ENCODE peak calls at places on chromosomes 6 and 20, in six cellular contexts. A, R, X, V, Q and D are unnamed samples.
A peak's percentile ranks its signal among the peaks of the same experiment; 100 is the strongest.

GRCh38 chr6:28956331-28956730 is 32.5 kb upstream of the TRIM27 start:
- DNase-seq in Q (no peak), V (no peak), X (no peak), R (peak; percentile 20), A (no peak), D (no peak)

GRCh38 chr6:116444991-116445566 is 16.1 kb upstream of the CALHM6 start:
- DNase-seq in A (no peak), Q (peak; percentile 15), X (no peak), R (no peak), V (no peak), D (no peak)

GRCh38 chr6:27503436-27504030 is 30.6 kb upstream of the ZNF184 start:
- DNase-seq in R (peak; percentile 58), V (no peak), A (peak; percentile 88), X (peak; percentile 78), Q (peak; percentile 71), D (peak; percentile 66)

GRCh38 chr6:3940703-3941102 is 91.5 kb downstream of the FAM50B start:
- DNase-seq in X (no peak), Q (no peak), R (no peak), A (no peak), V (no peak), D (no peak)

GRCh38 chr6:149064026-149065017 is 253.2 kb upstream of the TAB2 start:
- DNase-seq in A (no peak), Q (no peak), V (no peak), R (no peak), X (no peak), D (no peak)

GRCh38 chr6:138272543-138273305 is 54.4 kb upstream of the PBOV1 start:
- DNase-seq in A (no peak), Q (peak; percentile 27), R (no peak), V (no peak), X (no peak), D (no peak)

GRCh38 chr20:507006-507758 is 36.4 kb downstream of the CSNK2A1 start:
- DNase-seq in R (no peak), A (no peak), X (no peak), Q (no peak), V (no peak), D (no peak)

GRCh38 chr6:112910256-112910655 is 563.1 kb downstream of the RFPL4B start:
- DNase-seq in V (no peak), R (no peak), Q (no peak), A (no peak), X (no peak), D (no peak)

GRCh38 chr6:39062014-39062740 is 13.6 kb downstream of the GLP1R start:
- DNase-seq in X (no peak), R (no peak), A (no peak), V (no peak), Q (no peak), D (no peak)

GRCh38 chr6:15876406-15876805 is 213.6 kb upstream of the DTNBP1 start:
- DNase-seq in X (no peak), A (no peak), V (no peak), R (no peak), Q (peak; percentile 86), D (no peak)

GRCh38 chr6:73969982-73970960 is 274.3 kb downstream of the CD109 start:
- DNase-seq in X (peak; percentile 27), Q (peak; percentile 73), A (peak; percentile 35), R (peak; percentile 19), V (no peak), D (no peak)

GRCh38 chr6:3843379-3844096 is 5.6 kb upstream of the FAM50B start:
- DNase-seq in V (no peak), R (no peak), Q (no peak), A (no peak), X (no peak), D (no peak)

GRCh38 chr6:4731996-4732395 is 44.2 kb upstream of the CDYL start:
- DNase-seq in V (no peak), Q (no peak), A (no peak), X (no peak), R (no peak), D (no peak)

GRCh38 chr6:53813096-53813495 is 18.3 kb downstream of the LRRC1 start:
- DNase-seq in V (no peak), X (no peak), Q (peak; percentile 54), A (no peak), R (no peak), D (no peak)

GRCh38 chr6:29955783-29956182 is 13.5 kb downstream of the HLA-A start:
- DNase-seq in V (no peak), R (no peak), Q (no peak), A (no peak), X (no peak), D (no peak)

GRCh38 chr20:38114353-38114791 is 50.7 kb downstream of the TGM2 start:
- DNase-seq in Q (peak; percentile 51), X (no peak), R (peak; percentile 65), V (no peak), A (no peak), D (peak; percentile 51)

GRCh38 chr20:37275125-37275524 is 13.5 kb upstream of the GHRH start:
- DNase-seq in Q (no peak), R (no peak), V (no peak), X (no peak), A (no peak), D (no peak)

GRCh38 chr20:53829086-53829703 is 235.6 kb upstream of the ZNF217 start:
- DNase-seq in Q (peak; percentile 97), X (peak; percentile 38), V (no peak), A (peak; percentile 93), R (peak; percentile 51), D (no peak)

GRCh38 chr6:153058909-153059308 is 56.4 kb upstream of the MTRF1L start:
- DNase-seq in A (no peak), X (no peak), R (no peak), V (no peak), Q (no peak), D (no peak)

GRCh38 chr6:112951829-112952228 is 604.7 kb downstream of the RFPL4B start:
- DNase-seq in Q (peak; percentile 3), X (no peak), R (peak; percentile 8), A (no peak), V (no peak), D (no peak)

GRCh38 chr6:38773338-38773737 is 58.2 kb downstream of the DNAH8 start:
- DNase-seq in V (no peak), Q (peak; percentile 74), A (peak; percentile 2), R (peak; percentile 54), X (no peak), D (no peak)

GRCh38 chr20:50191566-50192363 is 1.1 kb downstream of the CEBPB start:
- DNase-seq in V (peak; percentile 83), X (no peak), R (peak; percentile 69), Q (peak; percentile 47), A (no peak), D (no peak)

GRCh38 chr20:63636752-63637633 is 10.1 kb upstream of the GMEB2 start:
- DNase-seq in A (no peak), X (no peak), V (no peak), Q (peak; percentile 15), R (no peak), D (no peak)
- H3K4me3 ChIP-seq in A (no peak overlapping the region), X (no peak overlapping the region), V (no peak overlapping the region), Q (no peak overlapping the region), R (no peak overlapping the region), D (no peak overlapping the region)

DNA sequence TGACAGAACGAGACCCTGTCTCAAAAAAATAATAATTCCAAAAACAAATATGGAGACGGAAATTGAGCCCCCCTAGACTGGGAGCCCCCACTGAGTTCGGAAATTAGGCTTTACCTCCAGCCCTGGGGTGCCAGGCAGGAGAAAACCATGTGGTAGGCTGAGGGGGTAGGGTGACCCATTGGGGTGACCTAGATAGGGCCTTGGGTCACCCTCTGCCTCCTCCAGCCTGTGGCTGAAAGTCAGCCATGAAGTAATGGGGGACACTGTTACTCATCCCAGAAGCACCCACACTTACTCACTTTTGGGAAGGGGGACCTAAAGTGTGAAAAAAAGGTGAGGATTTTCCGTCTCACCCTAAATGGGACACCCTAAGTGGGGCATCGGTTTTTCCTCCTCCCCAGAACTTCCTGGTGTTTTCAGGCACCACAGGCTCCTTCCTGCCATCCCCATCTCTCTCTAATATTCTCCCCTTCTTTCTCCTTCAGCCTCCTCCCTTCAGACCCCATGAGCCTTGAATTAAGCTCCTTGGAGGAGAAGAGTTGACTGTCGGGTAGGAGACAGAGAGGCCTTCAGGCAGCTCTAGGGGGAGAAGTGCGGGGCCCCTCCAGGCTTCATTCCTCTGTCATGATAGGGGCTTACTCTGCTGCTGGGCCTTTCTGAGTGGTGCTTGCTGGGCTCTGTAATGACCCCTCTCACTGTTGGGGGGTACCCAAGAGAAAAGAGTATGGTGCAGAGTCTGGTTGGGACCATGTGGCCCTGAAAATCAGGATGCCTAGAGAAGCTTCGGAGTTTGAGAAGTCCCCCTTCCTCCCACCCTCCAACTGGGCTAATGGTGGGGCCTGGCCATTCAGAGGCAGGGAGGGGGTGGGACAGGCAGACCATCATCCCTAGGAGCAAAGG is 2.4 kb downstream of the LTB start:
- DNase-seq in R (no peak), X (no peak), V (no peak), Q (no peak), A (no peak), D (no peak)
- H3K4me3 ChIP-seq in R (no peak overlapping the region), X (no peak overlapping the region), V (peak overlapping the region; percentile 72), Q (no peak overlapping the region), A (peak overlapping the region; percentile 80), D (no peak overlapping the region)

DNA sequence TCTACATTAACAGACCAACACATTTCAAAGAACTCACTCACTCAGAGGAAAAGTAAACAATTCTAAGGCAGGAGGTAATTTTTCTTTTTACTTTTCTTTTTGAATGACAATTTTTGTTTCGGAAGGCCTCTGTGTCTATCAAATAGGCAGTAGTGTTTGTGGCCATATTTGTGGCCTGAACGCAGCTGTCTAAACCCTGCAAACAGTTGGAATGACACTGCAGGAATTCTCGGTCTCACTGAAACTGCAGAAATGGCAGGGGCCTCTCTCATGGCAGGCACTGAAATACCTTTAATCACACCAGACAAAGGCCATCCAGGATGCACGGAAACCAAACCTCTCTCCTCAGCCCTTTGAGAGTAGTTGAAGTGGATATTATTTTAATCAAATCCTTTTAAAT is 30.4 kb downstream of the FYN start:
- DNase-seq in A (no peak), V (no peak), Q (no peak), X (no peak), R (peak; percentile 51), D (no peak)
- H3K4me3 ChIP-seq in A (no peak overlapping the region), V (no peak overlapping the region), Q (no peak overlapping the region), X (no peak overlapping the region), R (no peak overlapping the region), D (no peak overlapping the region)

GRCh38 chr6:12962529-12962928 is 246.0 kb downstream of the PHACTR1 start:
- DNase-seq in X (no peak), Q (no peak), A (no peak), V (no peak), R (no peak), D (no peak)

GRCh38 chr6:12963566-12963965 is 247.0 kb downstream of the PHACTR1 start:
- DNase-seq in X (no peak), R (no peak), A (no peak), V (no peak), Q (no peak), D (no peak)

GRCh38 chr6:12958052-12958706 is 241.6 kb downstream of the PHACTR1 start:
- DNase-seq in X (no peak), A (no peak), Q (no peak), R (no peak), V (no peak), D (no peak)

GRCh38 chr6:12962995-12963394 is 246.4 kb downstream of the PHACTR1 start:
- DNase-seq in R (no peak), A (no peak), V (no peak), X (no peak), Q (peak; percentile 3), D (no peak)

DNA sequence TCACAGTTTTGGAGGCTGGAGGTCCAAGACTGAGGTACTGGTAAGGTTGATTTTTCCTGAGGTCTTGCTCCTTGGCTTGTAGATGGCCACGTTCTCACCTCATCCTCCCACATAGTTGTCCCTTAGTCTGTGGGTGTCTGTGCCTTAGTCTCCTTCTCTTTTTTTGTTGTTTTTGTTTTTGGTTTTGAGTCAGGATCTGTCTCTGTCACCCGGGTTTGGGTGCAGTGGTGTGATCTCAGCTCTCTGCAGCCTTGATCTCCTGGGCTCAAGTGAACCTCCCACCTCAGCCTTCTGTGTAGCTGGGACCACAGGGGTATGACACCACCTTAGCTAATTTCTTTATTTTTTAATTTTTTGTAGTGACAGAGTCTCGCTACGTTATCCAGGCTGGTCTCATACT is 245.2 kb downstream of the PHACTR1 start:
- DNase-seq in A (no peak), X (no peak), R (no peak), V (no peak), Q (no peak), D (no peak)
- H3K4me3 ChIP-seq in A (no peak overlapping the region), X (no peak overlapping the region), R (no peak overlapping the region), V (no peak overlapping the region), Q (no peak overlapping the region), D (no peak overlapping the region)